ENCODE peak calls at places on chromosomes 6 and 20, in six cellular contexts. One of them, this sample, is unnamed.
A peak's percentile ranks its signal among the peaks of the same experiment; 100 is the strongest.

GRCh38 chr6:16671302-16672289 is 89.7 kb downstream of the ATXN1 start:
- DNase-seq in CD4-positive, alpha-beta memory T cell: no peak
- DNase-seq in Panc1: no peak
- DNase-seq in tibial artery: no peak
- DNase-seq in prostate gland: no peak
- DNase-seq in colonic mucosa: no peak
- DNase-seq in this sample: no peak

GRCh38 chr6:157683707-157684106 is 139.3 kb upstream of the SNX9 start:
- DNase-seq in CD4-positive, alpha-beta memory T cell: no peak
- DNase-seq in Panc1: no peak
- DNase-seq in tibial artery: no peak
- DNase-seq in prostate gland: no peak
- DNase-seq in colonic mucosa: no peak
- DNase-seq in this sample: no peak

GRCh38 chr6:130423044-130423443 is 57.2 kb downstream of the TMEM200A start:
- DNase-seq in CD4-positive, alpha-beta memory T cell: no peak
- DNase-seq in Panc1: no peak
- DNase-seq in tibial artery: no peak
- DNase-seq in prostate gland: no peak
- DNase-seq in colonic mucosa: no peak
- DNase-seq in this sample: no peak

GRCh38 chr6:142872376-142872775 is 72.6 kb downstream of the HIVEP2 start:
- DNase-seq in CD4-positive, alpha-beta memory T cell: no peak
- DNase-seq in Panc1: no peak
- DNase-seq in tibial artery: no peak
- DNase-seq in prostate gland: no peak
- DNase-seq in colonic mucosa: peak; percentile 45
- DNase-seq in this sample: no peak

GRCh38 chr6:136607932-136608772 is 57.9 kb upstream of the MAP7 start:
- DNase-seq in CD4-positive, alpha-beta memory T cell: peak; percentile 76
- DNase-seq in Panc1: peak; percentile 67
- DNase-seq in tibial artery: peak; percentile 73
- DNase-seq in prostate gland: peak; percentile 52
- DNase-seq in colonic mucosa: peak; percentile 94
- DNase-seq in this sample: peak; percentile 78

GRCh38 chr6:11413728-11414127 is 123.8 kb upstream of the TMEM170B start:
- DNase-seq in CD4-positive, alpha-beta memory T cell: no peak
- DNase-seq in Panc1: no peak
- DNase-seq in tibial artery: no peak
- DNase-seq in prostate gland: no peak
- DNase-seq in colonic mucosa: no peak
- DNase-seq in this sample: no peak

GRCh38 chr20:46640536-46641311 is 10.5 kb downstream of the SLC13A3 start:
- DNase-seq in CD4-positive, alpha-beta memory T cell: no peak
- DNase-seq in Panc1: no peak
- DNase-seq in tibial artery: no peak
- DNase-seq in prostate gland: no peak
- DNase-seq in colonic mucosa: no peak
- DNase-seq in this sample: no peak

GRCh38 chr20:50120935-50121693 is 8.2 kb upstream of the UBE2V1 start:
- DNase-seq in CD4-positive, alpha-beta memory T cell: peak; percentile 69
- DNase-seq in Panc1: no peak
- DNase-seq in tibial artery: peak; percentile 78
- DNase-seq in prostate gland: peak; percentile 68
- DNase-seq in colonic mucosa: peak; percentile 60
- DNase-seq in this sample: peak; percentile 28

GRCh38 chr6:111565316-111566221 is 40.1 kb downstream of the TRAF3IP2 start:
- DNase-seq in CD4-positive, alpha-beta memory T cell: peak; percentile 18
- DNase-seq in Panc1: no peak
- DNase-seq in tibial artery: no peak
- DNase-seq in prostate gland: no peak
- DNase-seq in colonic mucosa: no peak
- DNase-seq in this sample: no peak

GRCh38 chr6:143707702-143708101 is 29.9 kb downstream of the PHACTR2 start:
- DNase-seq in CD4-positive, alpha-beta memory T cell: no peak
- DNase-seq in Panc1: no peak
- DNase-seq in tibial artery: no peak
- DNase-seq in prostate gland: no peak
- DNase-seq in colonic mucosa: no peak
- DNase-seq in this sample: no peak

GRCh38 chr6:161644521-161644920 is 370.7 kb upstream of the AGPAT4 start:
- DNase-seq in CD4-positive, alpha-beta memory T cell: no peak
- DNase-seq in Panc1: no peak
- DNase-seq in tibial artery: no peak
- DNase-seq in prostate gland: no peak
- DNase-seq in colonic mucosa: no peak
- DNase-seq in this sample: no peak

GRCh38 chr20:50598074-50598473 is 87.9 kb downstream of the PTPN1 start:
- DNase-seq in CD4-positive, alpha-beta memory T cell: no peak
- DNase-seq in Panc1: no peak
- DNase-seq in tibial artery: no peak
- DNase-seq in prostate gland: no peak
- DNase-seq in colonic mucosa: no peak
- DNase-seq in this sample: no peak

GRCh38 chr6:110625883-110626282 is 149.5 kb upstream of the SLC22A16 start:
- DNase-seq in CD4-positive, alpha-beta memory T cell: no peak
- DNase-seq in Panc1: no peak
- DNase-seq in tibial artery: no peak
- DNase-seq in prostate gland: no peak
- DNase-seq in colonic mucosa: no peak
- DNase-seq in this sample: no peak

GRCh38 chr20:49037962-49038387 is 8.1 kb upstream of the CSE1L start:
- DNase-seq in CD4-positive, alpha-beta memory T cell: peak; percentile 34
- DNase-seq in Panc1: no peak
- DNase-seq in tibial artery: no peak
- DNase-seq in prostate gland: no peak
- DNase-seq in colonic mucosa: no peak
- DNase-seq in this sample: no peak

GRCh38 chr20:31414381-31414780 is 8.4 kb upstream of the DEFB121 start:
- DNase-seq in CD4-positive, alpha-beta memory T cell: no peak
- DNase-seq in Panc1: no peak
- DNase-seq in tibial artery: no peak
- DNase-seq in prostate gland: no peak
- DNase-seq in colonic mucosa: no peak
- DNase-seq in this sample: no peak

GRCh38 chr20:61260905-61261304 is 8.8 kb downstream of the CDH4 start:
- DNase-seq in CD4-positive, alpha-beta memory T cell: no peak
- DNase-seq in Panc1: no peak
- DNase-seq in tibial artery: no peak
- DNase-seq in prostate gland: no peak
- DNase-seq in colonic mucosa: no peak
- DNase-seq in this sample: no peak

GRCh38 chr20:57274846-57275245 is 8.4 kb upstream of the BMP7 start:
- DNase-seq in CD4-positive, alpha-beta memory T cell: no peak
- DNase-seq in Panc1: no peak
- DNase-seq in tibial artery: no peak
- DNase-seq in prostate gland: no peak
- DNase-seq in colonic mucosa: no peak
- DNase-seq in this sample: no peak

GRCh38 chr6:2853766-2854393 is 12.2 kb upstream of the SERPINB1 start:
- DNase-seq in CD4-positive, alpha-beta memory T cell: peak; percentile 47
- DNase-seq in Panc1: peak; percentile 67
- DNase-seq in tibial artery: no peak
- DNase-seq in prostate gland: peak; percentile 23
- DNase-seq in colonic mucosa: no peak
- DNase-seq in this sample: no peak

GRCh38 chr6:38673397-38674165 is 29.4 kb downstream of the GLO1 start:
- DNase-seq in CD4-positive, alpha-beta memory T cell: peak; percentile 12
- DNase-seq in Panc1: no peak
- DNase-seq in tibial artery: no peak
- DNase-seq in prostate gland: no peak
- DNase-seq in colonic mucosa: no peak
- DNase-seq in this sample: no peak

DNA sequence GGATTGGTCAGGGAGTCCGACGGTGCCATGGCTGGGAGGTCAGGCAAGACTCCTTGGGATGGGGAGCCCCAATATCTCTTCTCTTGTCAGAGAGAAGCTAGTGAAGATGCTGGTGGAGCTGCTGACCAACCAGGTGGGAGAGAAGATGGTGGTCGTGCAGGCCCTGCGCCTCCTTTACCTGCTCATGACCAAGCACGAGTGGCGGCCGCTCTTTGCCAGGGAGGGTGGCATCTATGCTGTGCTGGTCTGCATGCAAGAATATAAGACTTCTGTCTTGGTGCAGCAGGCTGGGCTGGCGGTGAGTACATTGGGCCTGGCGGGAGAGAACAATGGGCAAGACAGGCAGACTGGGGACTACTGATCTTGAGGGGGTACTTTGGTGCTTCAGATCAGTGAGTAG is 10.9 kb downstream of the CUL9 start:
- DNase-seq in CD4-positive, alpha-beta memory T cell: no peak
- DNase-seq in Panc1: no peak
- DNase-seq in tibial artery: peak; percentile 50
- DNase-seq in prostate gland: no peak
- DNase-seq in colonic mucosa: no peak
- DNase-seq in this sample: no peak
- H3K9me3 ChIP-seq in CD4-positive, alpha-beta memory T cell: no peaks in the 10 kb centered on the region
- H3K9me3 ChIP-seq in Panc1: no peaks in the 10 kb centered on the region
- H3K9me3 ChIP-seq in tibial artery: no peaks in the 10 kb centered on the region
- H3K9me3 ChIP-seq in prostate gland: no peaks in the 10 kb centered on the region
- H3K9me3 ChIP-seq in colonic mucosa: no peaks in the 10 kb centered on the region
- H3K9me3 ChIP-seq in this sample: no peaks in the 10 kb centered on the region

GRCh38 chr6:167574431-167575097 is 249.7 kb downstream of the TTLL2 start:
- DNase-seq in CD4-positive, alpha-beta memory T cell: no peak
- DNase-seq in Panc1: no peak
- DNase-seq in tibial artery: peak; percentile 95
- DNase-seq in prostate gland: no peak
- DNase-seq in colonic mucosa: peak; percentile 13
- DNase-seq in this sample: no peak

GRCh38 chr6:167572106-167572505 is 247.2 kb downstream of the TTLL2 start:
- DNase-seq in CD4-positive, alpha-beta memory T cell: no peak
- DNase-seq in Panc1: no peak
- DNase-seq in tibial artery: no peak
- DNase-seq in prostate gland: no peak
- DNase-seq in colonic mucosa: peak; percentile 14
- DNase-seq in this sample: no peak

GRCh38 chr6:167571550-167571949 is 246.7 kb downstream of the TTLL2 start:
- DNase-seq in CD4-positive, alpha-beta memory T cell: no peak
- DNase-seq in Panc1: no peak
- DNase-seq in tibial artery: no peak
- DNase-seq in prostate gland: no peak
- DNase-seq in colonic mucosa: peak; percentile 13
- DNase-seq in this sample: no peak

GRCh38 chr6:167573461-167574215 is 248.8 kb downstream of the TTLL2 start:
- DNase-seq in CD4-positive, alpha-beta memory T cell: no peak
- DNase-seq in Panc1: no peak
- DNase-seq in tibial artery: peak; percentile 88
- DNase-seq in prostate gland: no peak
- DNase-seq in colonic mucosa: peak; percentile 12
- DNase-seq in this sample: no peak

DNA sequence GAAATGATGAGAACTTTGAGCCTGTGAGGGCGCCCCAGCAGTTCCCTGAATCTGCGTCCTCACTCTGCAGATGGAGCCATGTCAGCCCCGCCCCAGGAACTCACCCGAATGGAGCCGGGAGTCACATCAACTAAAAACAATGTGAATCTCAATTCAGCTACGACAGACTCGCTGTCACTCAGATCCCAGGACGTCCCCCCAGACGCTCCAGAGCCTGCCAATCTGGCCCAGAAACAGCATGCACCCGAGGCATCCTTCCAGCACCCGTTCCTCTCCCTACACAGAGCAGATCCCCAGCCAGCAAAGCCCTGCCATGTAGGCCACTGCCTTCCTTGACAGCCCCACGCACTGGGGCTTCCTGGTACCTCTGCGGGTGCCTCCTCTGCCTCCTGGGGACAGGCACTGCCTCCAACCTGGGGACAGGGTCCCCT is 248.0 kb downstream of the TTLL2 start:
- DNase-seq in CD4-positive, alpha-beta memory T cell: no peak
- DNase-seq in Panc1: no peak
- DNase-seq in tibial artery: peak; percentile 88
- DNase-seq in prostate gland: no peak
- DNase-seq in colonic mucosa: peak; percentile 14
- DNase-seq in this sample: no peak
- H3K9me3 ChIP-seq in CD4-positive, alpha-beta memory T cell: no peaks in the 10 kb centered on the region
- H3K9me3 ChIP-seq in Panc1: no peaks in the 10 kb centered on the region
- H3K9me3 ChIP-seq in tibial artery: no peaks in the 10 kb centered on the region
- H3K9me3 ChIP-seq in prostate gland: no peaks in the 10 kb centered on the region
- H3K9me3 ChIP-seq in colonic mucosa: no peaks in the 10 kb centered on the region
- H3K9me3 ChIP-seq in this sample: no peaks in the 10 kb centered on the region

DNA sequence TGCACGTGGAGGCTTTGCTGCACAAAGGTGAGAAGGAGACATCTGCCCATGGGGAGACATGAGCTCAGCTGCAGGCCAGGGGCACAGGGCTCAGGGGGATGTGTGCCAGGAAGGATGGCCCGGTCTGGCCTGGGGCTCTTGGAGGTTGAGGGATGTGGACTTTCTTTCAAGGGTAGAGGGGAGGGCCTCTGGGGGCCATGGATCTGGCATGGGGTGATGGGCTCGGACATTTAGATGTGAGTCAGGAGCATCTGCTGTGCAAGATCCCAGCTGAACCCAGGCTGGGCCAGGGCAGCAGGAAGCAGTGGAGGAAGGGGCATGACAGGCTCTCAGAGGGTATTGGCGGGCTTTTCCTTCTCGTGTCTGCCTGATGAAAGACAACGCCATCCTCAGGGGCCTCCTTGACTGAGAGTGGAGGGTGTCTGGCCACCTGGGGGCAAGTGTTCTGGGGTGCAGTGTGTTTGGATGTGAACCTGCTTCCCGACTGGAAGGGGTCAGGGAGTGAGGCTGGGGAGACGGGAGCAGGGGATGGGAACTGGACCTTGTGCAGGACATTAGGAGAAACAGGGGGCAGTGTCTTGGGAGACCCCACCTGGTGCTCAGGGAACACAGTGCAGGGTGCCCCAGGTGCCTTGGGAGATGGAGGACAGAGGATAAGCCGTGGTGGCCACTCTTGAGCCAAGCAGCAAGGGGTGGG is 156.1 kb downstream of the ERMARD start:
- DNase-seq in CD4-positive, alpha-beta memory T cell: no peak
- DNase-seq in Panc1: no peak
- DNase-seq in tibial artery: no peak
- DNase-seq in prostate gland: no peak
- DNase-seq in colonic mucosa: no peak
- DNase-seq in this sample: no peak
- H3K9me3 ChIP-seq in CD4-positive, alpha-beta memory T cell: no peaks in the 10 kb centered on the region
- H3K9me3 ChIP-seq in Panc1: no peaks in the 10 kb centered on the region
- H3K9me3 ChIP-seq in tibial artery: no peaks in the 10 kb centered on the region
- H3K9me3 ChIP-seq in prostate gland: no peaks in the 10 kb centered on the region
- H3K9me3 ChIP-seq in colonic mucosa: no peaks in the 10 kb centered on the region
- H3K9me3 ChIP-seq in this sample: no peaks in the 10 kb centered on the region

DNA sequence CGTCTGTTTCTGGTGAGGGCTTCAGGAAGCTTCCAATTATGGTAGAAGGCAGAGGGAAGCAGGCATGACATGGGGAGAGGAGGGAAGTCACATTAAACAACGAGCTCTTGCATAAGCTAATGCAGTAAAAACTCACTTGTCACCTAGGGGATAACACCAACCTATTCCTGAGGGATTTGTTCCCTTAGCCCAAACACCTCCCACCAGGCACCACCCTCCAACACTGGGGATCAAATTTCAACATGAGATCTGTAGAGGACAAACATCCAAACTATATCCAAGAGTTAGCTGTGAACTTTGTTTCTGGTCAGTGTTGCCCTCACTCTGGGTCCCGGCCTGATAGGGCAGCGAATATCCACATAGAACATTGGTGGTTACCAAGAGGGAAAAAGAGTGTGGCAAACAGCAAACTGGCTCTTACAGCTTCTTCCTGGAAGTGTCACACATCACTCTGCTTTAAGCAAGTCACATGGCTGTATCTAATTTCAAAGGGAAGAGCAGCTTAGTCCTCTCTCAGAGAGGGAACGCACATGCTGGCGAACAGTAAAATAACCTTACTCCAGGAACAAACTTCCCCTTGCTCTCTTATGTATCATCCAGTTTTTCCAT is 4.6 kb upstream of the MOCS1 start:
- DNase-seq in CD4-positive, alpha-beta memory T cell: no peak
- DNase-seq in Panc1: no peak
- DNase-seq in tibial artery: no peak
- DNase-seq in prostate gland: no peak
- DNase-seq in colonic mucosa: peak; percentile 9
- DNase-seq in this sample: no peak
- H3K9me3 ChIP-seq in CD4-positive, alpha-beta memory T cell: no peaks in the 10 kb centered on the region
- H3K9me3 ChIP-seq in Panc1: no peaks in the 10 kb centered on the region
- H3K9me3 ChIP-seq in tibial artery: no peaks in the 10 kb centered on the region
- H3K9me3 ChIP-seq in prostate gland: no peaks in the 10 kb centered on the region
- H3K9me3 ChIP-seq in colonic mucosa: no peaks in the 10 kb centered on the region
- H3K9me3 ChIP-seq in this sample: no peaks in the 10 kb centered on the region